ENCODE peak calls at places on chromosomes 6 and 20, in nine cellular contexts. One of them, this sample, is unnamed.

GRCh38 chr6:36662380-36662779 is 16.1 kb upstream of the CDKN1A start:
- DNase-seq in transverse colon: no peak
- DNase-seq in dorsolateral prefrontal cortex: no peak
- DNase-seq in posterior vena cava: no peak
- DNase-seq in HepG2: no peak
- DNase-seq in GM18507: no peak
- DNase-seq in stimulated activated CD4-positive, alpha-beta T cell treated with anti-CD3 and anti-CD28 coated beads, Interleukin-2, amount 100 ng/mL, for 48 hours: no peak
- DNase-seq in vagina: no peak
- DNase-seq in activated naive CD8-positive, alpha-beta T cell treated with anti-CD3 and anti-CD28 coated beads, Interleukin-2, amount 50 U/mL, for 24 hours: no peak
- DNase-seq in this sample: no peak

GRCh38 chr20:4795394-4795793 is 73.7 kb downstream of the PRND start:
- DNase-seq in HepG2: peak
- DNase-seq in GM18507: no peak
- DNase-seq in vagina: no peak
- DNase-seq in activated naive CD8-positive, alpha-beta T cell treated with anti-CD3 and anti-CD28 coated beads, Interleukin-2, amount 50 U/mL, for 24 hours: peak
- DNase-seq in posterior vena cava: no peak
- DNase-seq in dorsolateral prefrontal cortex: no peak
- DNase-seq in transverse colon: no peak
- DNase-seq in stimulated activated CD4-positive, alpha-beta T cell treated with anti-CD3 and anti-CD28 coated beads, Interleukin-2, amount 100 ng/mL, for 48 hours: no peak
- DNase-seq in this sample: no peak

GRCh38 chr6:76776876-76777275 is 686.4 kb downstream of the HTR1B start:
- DNase-seq in GM18507: no peak
- DNase-seq in posterior vena cava: no peak
- DNase-seq in vagina: no peak
- DNase-seq in dorsolateral prefrontal cortex: no peak
- DNase-seq in activated naive CD8-positive, alpha-beta T cell treated with anti-CD3 and anti-CD28 coated beads, Interleukin-2, amount 50 U/mL, for 24 hours: no peak
- DNase-seq in stimulated activated CD4-positive, alpha-beta T cell treated with anti-CD3 and anti-CD28 coated beads, Interleukin-2, amount 100 ng/mL, for 48 hours: no peak
- DNase-seq in transverse colon: no peak
- DNase-seq in HepG2: no peak
- DNase-seq in this sample: no peak

GRCh38 chr20:13883425-13883824 is 98.6 kb downstream of the NDUFAF5 start:
- DNase-seq in transverse colon: no peak
- DNase-seq in dorsolateral prefrontal cortex: no peak
- DNase-seq in HepG2: no peak
- DNase-seq in GM18507: no peak
- DNase-seq in activated naive CD8-positive, alpha-beta T cell treated with anti-CD3 and anti-CD28 coated beads, Interleukin-2, amount 50 U/mL, for 24 hours: no peak
- DNase-seq in posterior vena cava: no peak
- DNase-seq in stimulated activated CD4-positive, alpha-beta T cell treated with anti-CD3 and anti-CD28 coated beads, Interleukin-2, amount 100 ng/mL, for 48 hours: no peak
- DNase-seq in vagina: no peak
- DNase-seq in this sample: no peak

GRCh38 chr20:10708342-10709185 is 34.8 kb upstream of the JAG1 start:
- DNase-seq in GM18507: no peak
- DNase-seq in dorsolateral prefrontal cortex: no peak
- DNase-seq in HepG2: peak
- DNase-seq in transverse colon: no peak
- DNase-seq in vagina: no peak
- DNase-seq in posterior vena cava: no peak
- DNase-seq in stimulated activated CD4-positive, alpha-beta T cell treated with anti-CD3 and anti-CD28 coated beads, Interleukin-2, amount 100 ng/mL, for 48 hours: no peak
- DNase-seq in activated naive CD8-positive, alpha-beta T cell treated with anti-CD3 and anti-CD28 coated beads, Interleukin-2, amount 50 U/mL, for 24 hours: no peak
- DNase-seq in this sample: no peak

GRCh38 chr6:47455533-47456209 is 21.9 kb upstream of the CD2AP start:
- DNase-seq in HepG2: no peak
- DNase-seq in stimulated activated CD4-positive, alpha-beta T cell treated with anti-CD3 and anti-CD28 coated beads, Interleukin-2, amount 100 ng/mL, for 48 hours: no peak
- DNase-seq in GM18507: no peak
- DNase-seq in dorsolateral prefrontal cortex: no peak
- DNase-seq in vagina: no peak
- DNase-seq in transverse colon: no peak
- DNase-seq in activated naive CD8-positive, alpha-beta T cell treated with anti-CD3 and anti-CD28 coated beads, Interleukin-2, amount 50 U/mL, for 24 hours: no peak
- DNase-seq in posterior vena cava: no peak
- DNase-seq in this sample: no peak

GRCh38 chr6:127177030-127177928 is 58.8 kb downstream of the RSPO3 start:
- DNase-seq in transverse colon: no peak
- DNase-seq in HepG2: no peak
- DNase-seq in GM18507: no peak
- DNase-seq in posterior vena cava: no peak
- DNase-seq in stimulated activated CD4-positive, alpha-beta T cell treated with anti-CD3 and anti-CD28 coated beads, Interleukin-2, amount 100 ng/mL, for 48 hours: no peak
- DNase-seq in dorsolateral prefrontal cortex: no peak
- DNase-seq in vagina: no peak
- DNase-seq in activated naive CD8-positive, alpha-beta T cell treated with anti-CD3 and anti-CD28 coated beads, Interleukin-2, amount 50 U/mL, for 24 hours: no peak
- DNase-seq in this sample: no peak

GRCh38 chr6:1029196-1029595 is 282.7 kb upstream of the FOXQ1 start:
- DNase-seq in dorsolateral prefrontal cortex: no peak
- DNase-seq in vagina: no peak
- DNase-seq in HepG2: no peak
- DNase-seq in GM18507: no peak
- DNase-seq in activated naive CD8-positive, alpha-beta T cell treated with anti-CD3 and anti-CD28 coated beads, Interleukin-2, amount 50 U/mL, for 24 hours: no peak
- DNase-seq in posterior vena cava: no peak
- DNase-seq in transverse colon: no peak
- DNase-seq in stimulated activated CD4-positive, alpha-beta T cell treated with anti-CD3 and anti-CD28 coated beads, Interleukin-2, amount 100 ng/mL, for 48 hours: no peak
- DNase-seq in this sample: no peak